ENCODE peak calls at places on chromosomes 11 and 22, in four cellular contexts. One of them, this sample, is unnamed.
A peak's percentile ranks its signal among the peaks of the same experiment; 100 is the strongest.

GRCh38 chr22:30694171-30694637 is 470 bp upstream of the OSBP2 start:
- DNase-seq in Peyer's patch: peak; percentile 64
- DNase-seq in K562: no peak
- DNase-seq in foreskin fibroblast: no peak
- DNase-seq in this sample: peak; percentile 2

GRCh38 chr22:49856766-49857618 is 3.3 kb downstream of the ZBED4 start:
- DNase-seq in Peyer's patch: no peak
- DNase-seq in K562: no peak
- DNase-seq in foreskin fibroblast: no peak
- DNase-seq in this sample: no peak

GRCh38 chr11:2589538-2589934 is 110.3 kb downstream of the KCNQ1OT1 start:
- DNase-seq in Peyer's patch: no peak
- DNase-seq in K562: peak; percentile 1
- DNase-seq in foreskin fibroblast: no peak
- DNase-seq in this sample: no peak

GRCh38 chr11:42243370-42243769 is 783.9 kb upstream of the LRRC4C start:
- DNase-seq in Peyer's patch: no peak
- DNase-seq in K562: no peak
- DNase-seq in foreskin fibroblast: no peak
- DNase-seq in this sample: no peak

GRCh38 chr11:66335531-66336233 is 552 bp downstream of the RIN1 start:
- DNase-seq in Peyer's patch: no peak
- DNase-seq in K562: peak; percentile 9
- DNase-seq in foreskin fibroblast: peak; percentile 63
- DNase-seq in this sample: no peak

GRCh38 chr11:35088226-35088625 is 50.7 kb upstream of the CD44 start:
- DNase-seq in Peyer's patch: no peak
- DNase-seq in K562: no peak
- DNase-seq in foreskin fibroblast: no peak
- DNase-seq in this sample: no peak

GRCh38 chr11:9765320-9766101 is 101.6 kb downstream of the SWAP70 start:
- DNase-seq in Peyer's patch: no peak
- DNase-seq in K562: no peak
- DNase-seq in foreskin fibroblast: peak; percentile 91
- DNase-seq in this sample: peak; percentile 90

GRCh38 chr11:9771126-9771624 is 107.3 kb downstream of the SWAP70 start:
- DNase-seq in Peyer's patch: no peak
- DNase-seq in K562: no peak
- DNase-seq in foreskin fibroblast: no peak
- DNase-seq in this sample: no peak

GRCh38 chr11:11022126-11022730 is 164.4 kb upstream of the ZBED5 start:
- DNase-seq in Peyer's patch: no peak
- DNase-seq in K562: peak; percentile 49
- DNase-seq in foreskin fibroblast: no peak
- DNase-seq in this sample: no peak

GRCh38 chr11:111334495-111335123 is 36.3 kb downstream of the POU2AF3 start:
- DNase-seq in Peyer's patch: no peak
- DNase-seq in K562: no peak
- DNase-seq in foreskin fibroblast: no peak
- DNase-seq in this sample: no peak

GRCh38 chr11:69337211-69337721 is 43.3 kb downstream of the MYEOV start:
- DNase-seq in Peyer's patch: peak; percentile 10
- DNase-seq in K562: no peak
- DNase-seq in foreskin fibroblast: peak; percentile 30
- DNase-seq in this sample: peak; percentile 74

GRCh38 chr11:394034-394857 is at the start of gene PKP3:
- DNase-seq in Peyer's patch: no peak
- DNase-seq in K562: peak; percentile 89
- DNase-seq in foreskin fibroblast: peak; percentile 63
- DNase-seq in this sample: no peak

GRCh38 chr11:85599083-85599482 is 28.1 kb downstream of the DLG2 start:
- DNase-seq in Peyer's patch: no peak
- DNase-seq in K562: no peak
- DNase-seq in foreskin fibroblast: no peak
- DNase-seq in this sample: no peak

GRCh38 chr22:19942071-19942885 is 660 bp upstream of the TXNRD2 start:
- DNase-seq in Peyer's patch: peak; percentile 38
- DNase-seq in K562: peak; percentile 85
- DNase-seq in foreskin fibroblast: peak; percentile 61
- DNase-seq in this sample: no peak

GRCh38 chr11:1749787-1750351 is 526 bp downstream of the IFITM10 start:
- DNase-seq in Peyer's patch: no peak
- DNase-seq in K562: no peak
- DNase-seq in foreskin fibroblast: peak; percentile 86
- DNase-seq in this sample: no peak

GRCh38 chr22:28505416-28506156 is 174.1 kb downstream of the TTC28 start:
- DNase-seq in Peyer's patch: no peak
- DNase-seq in K562: no peak
- DNase-seq in foreskin fibroblast: no peak
- DNase-seq in this sample: no peak

GRCh38 chr11:16527525-16528246 is 171.3 kb upstream of the SOX6 start:
- DNase-seq in Peyer's patch: no peak
- DNase-seq in K562: no peak
- DNase-seq in foreskin fibroblast: no peak
- DNase-seq in this sample: no peak

GRCh38 chr11:1705121-1706052 is 8.4 kb downstream of the KRTAP5-6 start:
- DNase-seq in Peyer's patch: no peak
- DNase-seq in K562: no peak
- DNase-seq in foreskin fibroblast: no peak
- DNase-seq in this sample: no peak

GRCh38 chr11:74024630-74025029 is 15.7 kb upstream of the UCP3 start:
- DNase-seq in Peyer's patch: no peak
- DNase-seq in K562: peak; percentile 66
- DNase-seq in foreskin fibroblast: peak; percentile 82
- DNase-seq in this sample: peak; percentile 59

GRCh38 chr11:119793335-119793984 is 64.5 kb upstream of the NECTIN1 start:
- DNase-seq in Peyer's patch: no peak
- DNase-seq in K562: no peak
- DNase-seq in foreskin fibroblast: no peak
- DNase-seq in this sample: no peak

GRCh38 chr11:1384206-1384965 is 5.3 kb upstream of the BRSK2 start:
- DNase-seq in Peyer's patch: peak; percentile 59
- DNase-seq in K562: no peak
- DNase-seq in foreskin fibroblast: no peak
- DNase-seq in this sample: no peak

GRCh38 chr11:2928605-2929510 is at the start of gene PHLDA2:
- DNase-seq in Peyer's patch: peak; percentile 52
- DNase-seq in K562: peak; percentile 96
- DNase-seq in foreskin fibroblast: peak; percentile 82
- DNase-seq in this sample: peak; percentile 48

GRCh38 chr11:128290106-128290840 is 297.1 kb downstream of the ETS1 start:
- DNase-seq in Peyer's patch: peak; percentile 78
- DNase-seq in K562: peak; percentile 35
- DNase-seq in foreskin fibroblast: peak; percentile 71
- DNase-seq in this sample: peak; percentile 88

GRCh38 chr11:128288368-128288767 is 299.0 kb downstream of the ETS1 start:
- DNase-seq in Peyer's patch: no peak
- DNase-seq in K562: no peak
- DNase-seq in foreskin fibroblast: no peak
- DNase-seq in this sample: no peak

GRCh38 chr11:128289048-128289447 is 298.3 kb downstream of the ETS1 start:
- DNase-seq in Peyer's patch: no peak
- DNase-seq in K562: no peak
- DNase-seq in foreskin fibroblast: no peak
- DNase-seq in this sample: no peak

GRCh38 chr11:128291835-128292234 is 295.5 kb downstream of the ETS1 start:
- DNase-seq in Peyer's patch: peak; percentile 79
- DNase-seq in K562: no peak
- DNase-seq in foreskin fibroblast: no peak
- DNase-seq in this sample: no peak

DNA sequence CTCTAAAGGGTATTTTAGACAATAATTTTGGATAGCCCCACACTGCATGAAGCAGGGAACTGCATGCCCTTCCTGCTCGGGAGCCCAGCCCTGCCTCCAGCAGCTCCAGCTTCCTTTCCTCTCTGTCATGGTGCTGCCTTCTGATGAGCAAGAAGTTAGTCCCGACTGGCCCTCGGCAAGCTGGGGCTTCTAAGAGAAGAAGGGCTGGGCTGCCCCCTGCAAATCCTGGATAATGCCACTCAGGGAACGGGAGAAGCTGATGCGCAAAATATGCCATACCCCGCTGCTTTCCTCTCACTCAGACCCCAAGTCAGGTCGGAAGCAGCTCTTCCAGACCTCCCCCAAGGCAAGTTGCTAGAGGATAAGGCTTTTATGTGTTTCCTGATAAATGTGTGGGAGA is 296.3 kb downstream of the ETS1 start:
- DNase-seq in Peyer's patch: peak; percentile 28
- DNase-seq in K562: no peak
- DNase-seq in foreskin fibroblast: no peak
- DNase-seq in this sample: no peak
- H3K4me3 ChIP-seq in Peyer's patch: peak overlapping the region; percentile 16
- H3K4me3 ChIP-seq in K562: no peak overlapping the region
- H3K4me3 ChIP-seq in foreskin fibroblast: no peak overlapping the region
- H3K4me3 ChIP-seq in this sample: no peak overlapping the region

GRCh38 chr11:45087761-45088160 is 58.7 kb upstream of the PRDM11 start:
- DNase-seq in Peyer's patch: no peak
- DNase-seq in K562: no peak
- DNase-seq in foreskin fibroblast: no peak
- DNase-seq in this sample: no peak
- H3K4me3 ChIP-seq in Peyer's patch: no peak overlapping the region
- H3K4me3 ChIP-seq in K562: no peak overlapping the region
- H3K4me3 ChIP-seq in foreskin fibroblast: no peak overlapping the region
- H3K4me3 ChIP-seq in this sample: no peak overlapping the region

GRCh38 chr11:13260963-13261599 is 16.5 kb upstream of the BMAL1 start:
- DNase-seq in Peyer's patch: no peak
- DNase-seq in K562: no peak
- DNase-seq in foreskin fibroblast: peak; percentile 31
- DNase-seq in this sample: no peak
- H3K4me3 ChIP-seq in Peyer's patch: no peak overlapping the region
- H3K4me3 ChIP-seq in K562: no peak overlapping the region
- H3K4me3 ChIP-seq in foreskin fibroblast: no peak overlapping the region
- H3K4me3 ChIP-seq in this sample: no peak overlapping the region

GRCh38 chr11:121408830-121409229 is 43.3 kb upstream of the SORL1 start:
- DNase-seq in Peyer's patch: no peak
- DNase-seq in K562: no peak
- DNase-seq in foreskin fibroblast: no peak
- DNase-seq in this sample: no peak

GRCh38 chr11:121412000-121412587 is 40.0 kb upstream of the SORL1 start:
- DNase-seq in Peyer's patch: no peak
- DNase-seq in K562: no peak
- DNase-seq in foreskin fibroblast: no peak
- DNase-seq in this sample: no peak

DNA sequence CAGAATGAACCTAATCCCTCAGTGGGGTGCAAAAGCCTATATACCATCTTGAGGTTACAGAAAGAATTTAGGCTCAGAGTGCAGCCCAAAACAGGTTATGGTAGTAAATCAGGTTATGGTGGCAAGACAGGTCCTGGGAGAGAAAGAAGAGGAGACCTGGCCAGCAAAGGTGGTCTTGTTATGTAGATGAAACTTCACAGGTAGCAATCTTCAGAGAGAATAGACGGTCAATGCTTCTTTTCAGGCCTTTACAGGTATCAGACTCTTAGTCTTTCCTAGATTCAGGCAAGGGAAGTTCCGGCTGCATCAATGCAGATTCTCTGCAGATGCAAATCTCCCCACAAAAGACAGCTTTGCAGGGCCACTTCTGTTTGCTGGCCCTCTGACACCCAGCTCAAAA is 45.8 kb upstream of the SORL1 start:
- DNase-seq in Peyer's patch: no peak
- DNase-seq in K562: no peak
- DNase-seq in foreskin fibroblast: no peak
- DNase-seq in this sample: no peak
- H3K4me3 ChIP-seq in Peyer's patch: no peak overlapping the region
- H3K4me3 ChIP-seq in K562: no peak overlapping the region
- H3K4me3 ChIP-seq in foreskin fibroblast: no peak overlapping the region
- H3K4me3 ChIP-seq in this sample: no peak overlapping the region

DNA sequence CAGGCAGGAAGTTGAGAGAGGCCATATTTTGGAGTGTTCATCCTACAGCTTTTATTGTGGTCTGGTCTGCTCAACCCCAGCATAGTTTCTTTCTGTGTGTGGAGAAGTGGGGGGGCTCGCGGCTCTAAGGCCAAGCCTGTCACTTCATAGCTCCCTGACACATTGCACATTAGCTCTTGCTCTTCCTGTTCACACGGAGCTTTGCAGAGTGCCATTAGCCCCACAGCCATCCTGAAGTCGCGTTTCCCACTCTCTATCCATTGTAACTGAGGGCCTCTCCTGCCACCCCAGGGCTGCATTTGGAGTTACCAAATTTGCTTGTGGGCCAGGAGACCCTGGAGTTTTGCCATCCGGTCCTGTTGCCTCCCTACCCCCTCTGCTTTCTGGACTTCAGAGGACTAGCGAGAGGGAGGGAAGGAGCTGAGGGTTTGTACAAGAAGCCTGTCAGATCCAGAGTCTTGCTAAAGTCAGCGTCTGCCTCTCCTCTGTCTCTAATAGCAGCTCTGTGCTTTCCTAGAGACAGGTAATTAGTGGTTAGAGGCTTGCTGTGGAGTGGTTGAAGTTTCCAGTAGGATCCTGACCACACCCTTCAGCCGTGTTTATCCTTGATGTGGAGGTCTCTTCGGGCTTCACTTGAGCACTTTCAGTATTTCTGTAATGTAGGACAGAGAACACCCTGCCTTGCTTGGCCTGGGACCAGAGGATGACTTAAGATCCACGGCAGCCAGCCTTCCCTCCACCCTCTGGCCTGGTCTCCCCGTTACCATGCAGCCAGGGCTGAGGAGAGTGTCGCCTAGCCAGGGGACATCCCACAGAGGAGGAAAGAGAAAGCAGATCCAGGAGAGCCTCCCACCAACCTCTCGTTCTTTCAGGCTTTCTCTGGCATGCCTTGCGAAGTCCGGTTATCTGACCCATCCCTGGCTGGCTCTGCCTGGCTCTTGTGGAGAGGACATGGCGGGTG is 14.1 kb downstream of the DCPS start:
- DNase-seq in Peyer's patch: no peak
- DNase-seq in K562: no peak
- DNase-seq in foreskin fibroblast: peak; percentile 81
- DNase-seq in this sample: no peak
- H3K4me3 ChIP-seq in Peyer's patch: no peak overlapping the region
- H3K4me3 ChIP-seq in K562: no peak overlapping the region
- H3K4me3 ChIP-seq in foreskin fibroblast: peak overlapping the region; percentile 24
- H3K4me3 ChIP-seq in this sample: peak overlapping the region; percentile 49

This sample was measured in AG04450.